ENCODE peak calls at places on chromosomes 4 and X, in four cellular contexts. H, G, I and A are unnamed samples.
A peak's percentile ranks its signal among the peaks of the same experiment; 100 is the strongest.

GRCh38 chr4:182828678-182829025 is 88.5 kb downstream of the DCTD start:
- DNase-seq in H (no peak), G (no peak), I (no peak), A (no peak)

GRCh38 chr4:37415845-37416369 is 171.4 kb downstream of the NWD2 start:
- DNase-seq in H (no peak), G (no peak), I (no peak), A (no peak)

GRCh38 chr4:7932333-7932732 is 7.3 kb downstream of the AFAP1 start:
- DNase-seq in H (no peak), G (no peak), I (no peak), A (no peak)

GRCh38 chr4:84451546-84451945 is 47.5 kb downstream of the NKX6-1 start:
- DNase-seq in H (no peak), G (no peak), I (no peak), A (no peak)

GRCh38 chr4:163495900-163496299 is 1.4 kb downstream of the TMA16 start:
- DNase-seq in H (no peak), G (no peak), I (no peak), A (no peak)

GRCh38 chr4:25970241-25970675 is 56.2 kb downstream of the SMIM20 start:
- DNase-seq in H (no peak), G (no peak), I (no peak), A (peak; percentile 26)

GRCh38 chr4:83028976-83029375 is 6.0 kb upstream of the COPS4 start:
- DNase-seq in H (no peak), G (no peak), I (no peak), A (no peak)

GRCh38 chrX:45622042-45622423 is 421.4 kb upstream of the DIPK2B start:
- DNase-seq in H (no peak), G (no peak), I (no peak), A (no peak)

GRCh38 chr4:25993564-25994185 is 79.7 kb downstream of the SMIM20 start:
- DNase-seq in H (no peak), G (peak; percentile 70), I (no peak), A (no peak)